ENCODE peak calls at places on chromosome 1, in eight cellular contexts. L is astrocyte of the spinal cord; U is effector memory CD4-positive, alpha-beta T cell; X is iris pigment epithelial cell; N is NCI-H774; F is GM13976; K is Kasumi-1; I is endothelial cell. B is an unnamed sample.

GRCh38 chr1:228465571-228466146 is 21.5 kb upstream of the RNF187 start:
- DNase-seq in L (no peak), U (no peak), X (no peak), N (no peak), F (no peak), K (no peak), I (no peak), B (no peak)

GRCh38 chr1:2381741-2382620 is 9.4 kb downstream of the MORN1 start:
- DNase-seq in L (peak), U (peak), X (peak), N (no peak), F (peak), K (peak), I (peak), B (peak)

GRCh38 chr1:162663086-162663485 is 30.8 kb downstream of the DDR2 start:
- DNase-seq in L (peak), U (no peak), X (peak), N (no peak), F (peak), K (no peak), I (no peak), B (no peak)

GRCh38 chr1:204578867-204579664 is 62.9 kb downstream of the MDM4 start:
- DNase-seq in L (no peak), U (no peak), X (no peak), N (no peak), F (peak), K (no peak), I (no peak), B (no peak)

GRCh38 chr1:63908016-63908415 is 134.2 kb downstream of the ROR1 start:
- DNase-seq in L (no peak), U (no peak), X (no peak), N (no peak), F (no peak), K (no peak), I (no peak), B (no peak)

GRCh38 chr1:10530756-10531155 is 56.0 kb downstream of the PEX14 start:
- DNase-seq in L (peak), U (no peak), X (peak), N (no peak), F (no peak), K (peak), I (peak), B (no peak)

GRCh38 chr1:171834831-171835230 is 6.5 kb upstream of the DNM3 start:
- DNase-seq in L (no peak), U (no peak), X (no peak), N (no peak), F (no peak), K (no peak), I (no peak), B (no peak)

GRCh38 chr1:1680912-1681273 is 11.7 kb downstream of the SLC35E2B start:
- DNase-seq in L (peak), U (no peak), X (peak), N (no peak), F (no peak), K (no peak), I (no peak), B (no peak)

GRCh38 chr1:156706647-156707008 is 1.2 kb upstream of the CRABP2 start:
- DNase-seq in L (peak), U (no peak), X (no peak), N (no peak), F (no peak), K (no peak), I (no peak), B (peak)

GRCh38 chr1:185257947-185258203 is 59.2 kb downstream of the IVNS1ABP start:
- DNase-seq in L (peak), U (no peak), X (peak), N (no peak), F (no peak), K (no peak), I (no peak), B (no peak)

B was measured in pancreas.